ENCODE peak calls at places on chromosomes 11 and 22, in six cellular contexts. Y is GF-D8; I is neural progenitor cell; F is EL; W is HuH-7; H is activated CD8-positive, alpha-beta memory T cell treated with anti-CD3 and anti-CD28 coated beads, Interleukin-2, amount 50 U/mL, for 48 hours. B is an unnamed sample.

GRCh38 chr11:45105233-45105992 is 41.0 kb upstream of the PRDM11 start:
- DNase-seq in F (peak), H (peak), I (peak), Y (no peak), W (peak), B (peak)

GRCh38 chr11:3836903-3837302 is 3.9 kb downstream of the RHOG start:
- DNase-seq in F (no peak), H (no peak), Y (peak), W (no peak), I (no peak), B (no peak)

GRCh38 chr11:14012836-14013235 is 50.3 kb downstream of the SPON1 start:
- DNase-seq in I (no peak), Y (no peak), W (no peak), H (no peak), F (peak), B (no peak)

GRCh38 chr11:125100136-125100535 is 11.3 kb downstream of the TMEM218 start:
- DNase-seq in H (no peak), Y (no peak), F (no peak), I (no peak), W (no peak), B (no peak)

GRCh38 chr11:96113100-96113710 is 189.3 kb upstream of the MTMR2 start:
- DNase-seq in W (no peak), Y (no peak), I (no peak), F (peak), H (no peak), B (no peak)

GRCh38 chr11:19953342-19953741 is 206.9 kb downstream of the DBX1 start:
- DNase-seq in Y (no peak), H (no peak), F (peak), W (no peak), I (peak), B (no peak)

GRCh38 chr22:49937758-49938564 is 19.5 kb downstream of the CRELD2 start:
- DNase-seq in H (no peak), I (no peak), W (no peak), Y (no peak), F (no peak), B (peak)

GRCh38 chr11:4495487-4495886 is 13.0 kb downstream of the OR52K1 start:
- DNase-seq in H (no peak), F (no peak), I (no peak), W (no peak), Y (no peak), B (no peak)

GRCh38 chr11:76696756-76697155 is 26.2 kb upstream of the LRRC32 start:
- DNase-seq in H (no peak), W (no peak), Y (no peak), F (no peak), I (no peak), B (no peak)

GRCh38 chr11:74532496-74533246 is 39.1 kb upstream of the LIPT2 start:
- DNase-seq in Y (no peak), H (no peak), I (no peak), W (no peak), F (no peak), B (no peak)

GRCh38 chr22:17841836-17842235 is 67.6 kb upstream of the BID start:
- DNase-seq in F (no peak), W (no peak), Y (no peak), H (no peak), I (no peak), B (peak)

GRCh38 chr11:67024966-67025365 is 2.0 kb downstream of the SYT12 start:
- DNase-seq in Y (no peak), F (no peak), W (no peak), I (no peak), H (no peak), B (no peak)

GRCh38 chr11:131897976-131898375 is 527.6 kb downstream of the NTM start:
- DNase-seq in Y (no peak), F (peak), I (no peak), W (no peak), H (no peak), B (no peak)

GRCh38 chr11:707817-708420 is 1.9 kb downstream of the EPS8L2 start:
- DNase-seq in W (no peak), H (no peak), Y (no peak), I (peak), F (peak), B (no peak)

GRCh38 chr22:22010358-22010757 is 27.8 kb upstream of the TOP3B start:
- DNase-seq in H (no peak), Y (no peak), W (no peak), F (no peak), I (no peak), B (no peak)

GRCh38 chr11:72576661-72577060 is 97.6 kb downstream of the PDE2A start:
- DNase-seq in F (no peak), H (no peak), Y (no peak), W (no peak), I (no peak), B (no peak)

GRCh38 chr11:20477418-20478090 is 90.0 kb downstream of the PRMT3 start:
- DNase-seq in W (no peak), I (no peak), F (no peak), Y (no peak), H (no peak), B (no peak)

GRCh38 chr11:76946223-76946622 is 85.5 kb downstream of the ACER3 start:
- DNase-seq in W (no peak), F (no peak), I (no peak), H (no peak), Y (no peak), B (no peak)

GRCh38 chr11:66883021-66883968 is 26.4 kb downstream of the LRFN4 start:
- DNase-seq in I (peak), Y (no peak), H (peak), F (peak), W (peak), B (no peak)

GRCh38 chr22:41589260-41589600 is 410 bp downstream of the PMM1 start:
- DNase-seq in W (peak), F (peak), I (peak), H (no peak), Y (no peak), B (no peak)

GRCh38 chr11:102421262-102421661 is 31.3 kb downstream of the TMEM123 start:
- DNase-seq in F (no peak), W (no peak), Y (no peak), I (no peak), H (no peak), B (no peak)

GRCh38 chr11:15865212-15865987 is 490.9 kb downstream of the SOX6 start:
- DNase-seq in H (no peak), W (no peak), Y (no peak), F (no peak), I (no peak), B (no peak)

GRCh38 chr11:83924987-83925542 is 638.9 kb upstream of the CCDC90B start:
- DNase-seq in H (no peak), F (no peak), I (no peak), Y (no peak), W (no peak), B (no peak)

GRCh38 chr11:32071811-32072210 is 19.1 kb upstream of the RCN1 start:
- DNase-seq in W (peak), H (no peak), Y (no peak), I (peak), F (peak), B (no peak)

GRCh38 chr22:21569459-21570161 is 2.1 kb downstream of the UBE2L3 start:
- DNase-seq in W (no peak), Y (peak), F (no peak), I (peak), H (no peak), B (no peak)

GRCh38 chr11:104534268-104534667 is 364.0 kb downstream of the CASP12 start:
- DNase-seq in H (no peak), F (peak), I (no peak), W (no peak), Y (no peak), B (no peak)

GRCh38 chr11:59923813-59924212 is 14.4 kb upstream of the OOSP1 start:
- DNase-seq in H (no peak), Y (no peak), F (no peak), W (no peak), I (no peak), B (no peak)